ENCODE peak calls at places on chromosomes 7 and 10, in seven cellular contexts. N is fibroblast of pulmonary artery, G is astrocyte, X is A549, Q is suprapubic skin, E is OCI-LY7, W is WERI-Rb-1. S is an unnamed sample.

GRCh38 chr7:141430426-141431142 is 120.6 kb upstream of the AGK start:
- DNase-seq in E (no peak), Q (no peak), G (no peak), N (no peak), W (no peak), X (no peak), S (no peak)

GRCh38 chr7:31603076-31603475 is 83.9 kb upstream of the PPP1R17 start:
- DNase-seq in Q (no peak), X (no peak), N (no peak), G (peak), E (no peak), W (no peak), S (no peak)

GRCh38 chr10:44389150-44389549 is 4.3 kb upstream of the CXCL12 start:
- DNase-seq in E (no peak), X (no peak), N (no peak), W (no peak), Q (peak), G (no peak), S (no peak)

GRCh38 chr10:2989292-2989947 is 77.9 kb upstream of the PFKP start:
- DNase-seq in E (no peak), Q (no peak), W (no peak), N (no peak), G (no peak), X (no peak), S (no peak)

GRCh38 chr10:79178614-79179403 is 110.0 kb downstream of the ZMIZ1 start:
- DNase-seq in Q (no peak), N (peak), G (peak), E (no peak), W (peak), X (no peak), S (peak)

GRCh38 chr10:29994833-29995232 is 64.6 kb downstream of the JCAD start:
- DNase-seq in W (no peak), Q (no peak), G (no peak), X (no peak), N (no peak), E (no peak), S (no peak)

GRCh38 chr10:79234391-79235318 is 112.6 kb upstream of the PPIF start:
- DNase-seq in E (no peak), X (no peak), Q (no peak), N (peak), W (no peak), G (peak), S (no peak)

GRCh38 chr10:112970036-112970435 is 20.0 kb downstream of the TCF7L2 start:
- DNase-seq in W (no peak), N (no peak), E (no peak), G (no peak), Q (no peak), X (no peak), S (no peak)

GRCh38 chr7:608954-609711 is 89.5 kb upstream of the PDGFA start:
- DNase-seq in W (no peak), X (no peak), G (no peak), E (no peak), Q (no peak), N (no peak), S (no peak)

DNA sequence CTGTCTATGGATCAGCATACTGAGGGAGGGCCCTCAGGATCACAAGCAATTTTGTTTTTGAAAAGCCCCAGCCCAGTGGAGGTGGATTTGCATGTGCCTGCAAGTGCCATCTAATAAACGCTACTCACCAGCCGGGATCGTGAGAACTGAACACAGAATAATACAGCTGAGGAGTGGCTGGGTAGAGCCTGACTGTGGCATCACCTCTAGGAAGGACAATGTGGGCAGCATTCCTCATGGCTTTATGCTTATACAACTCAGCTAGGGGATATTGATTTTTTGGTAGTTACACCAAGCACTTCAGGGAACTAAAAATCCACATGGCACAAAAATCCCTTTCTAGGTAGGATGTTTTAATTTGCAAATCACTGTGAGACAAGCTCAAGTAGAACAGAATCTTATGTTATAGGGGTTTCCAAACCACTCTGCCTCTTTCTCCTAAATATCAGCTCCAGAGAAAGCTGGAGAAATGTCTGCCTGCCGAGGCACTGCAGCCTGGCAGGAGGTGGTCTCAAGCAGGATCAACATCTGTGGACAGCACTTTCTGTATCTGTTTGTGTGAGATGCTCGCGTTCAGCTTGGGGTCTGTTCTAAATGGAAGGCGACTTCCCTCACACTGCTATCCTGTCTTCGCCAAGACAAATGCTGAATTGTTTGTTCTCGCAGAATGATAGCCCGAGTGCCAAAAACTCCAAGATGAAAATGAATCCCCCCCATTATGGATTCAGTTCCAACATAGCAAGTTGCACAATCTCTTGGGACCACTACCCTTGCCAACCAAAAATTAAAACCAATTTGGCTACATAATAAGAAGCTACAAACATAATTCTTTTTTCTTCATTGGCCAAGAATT is 72.4 kb upstream of the PALS2 start:
- DNase-seq in Q (no peak), N (no peak), E (no peak), G (no peak), X (no peak), W (no peak), S (no peak)
- H3K4me3 ChIP-seq in Q (no peak), N (no peak), E (no peak), G (no peak), X (no peak), W (no peak), S (no peak)

DNA sequence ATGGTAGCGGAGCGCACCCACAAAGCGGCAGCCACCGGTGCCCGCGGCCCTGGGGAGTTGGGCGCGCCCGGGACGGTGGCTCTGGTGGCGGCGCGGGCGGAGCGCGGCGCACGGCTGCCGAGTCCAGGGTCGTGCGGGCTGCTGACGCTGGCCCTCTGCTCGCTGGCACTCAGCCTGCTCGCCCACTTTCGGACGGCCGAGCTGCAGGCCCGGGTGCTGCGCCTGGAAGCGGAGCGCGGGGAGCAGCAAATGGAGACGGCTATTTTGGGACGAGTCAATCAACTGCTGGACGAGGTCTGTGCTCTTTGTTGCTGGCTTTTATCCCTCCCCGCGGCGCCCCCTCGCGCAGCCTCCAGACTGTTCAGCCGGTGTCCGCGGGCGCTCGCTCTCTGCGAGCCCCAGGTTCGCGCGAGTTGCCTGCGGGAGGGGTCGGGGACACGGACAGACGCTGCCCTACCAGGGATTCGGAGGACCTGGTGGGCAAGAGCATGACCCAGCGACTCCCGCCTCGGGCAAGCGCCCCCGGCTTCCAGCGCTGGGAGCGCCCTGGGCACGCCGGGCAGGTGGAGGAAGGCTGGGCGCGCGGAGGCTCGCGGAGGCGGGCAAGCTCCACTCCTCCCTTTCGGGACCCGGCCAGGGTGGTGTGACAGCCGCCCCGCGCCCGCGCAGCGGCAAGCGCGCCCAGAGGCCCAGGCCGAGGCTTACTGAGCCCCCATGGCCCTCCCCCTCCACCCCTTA is 887 bp downstream of the COL13A1 start:
- DNase-seq in W (peak), E (no peak), G (peak), X (no peak), Q (no peak), N (peak), S (peak)
- TF ChIP-seq CTCF in W (peak), E (no peak), G (no peak), X (no peak), Q (no peak), N (peak), S (peak)

DNA sequence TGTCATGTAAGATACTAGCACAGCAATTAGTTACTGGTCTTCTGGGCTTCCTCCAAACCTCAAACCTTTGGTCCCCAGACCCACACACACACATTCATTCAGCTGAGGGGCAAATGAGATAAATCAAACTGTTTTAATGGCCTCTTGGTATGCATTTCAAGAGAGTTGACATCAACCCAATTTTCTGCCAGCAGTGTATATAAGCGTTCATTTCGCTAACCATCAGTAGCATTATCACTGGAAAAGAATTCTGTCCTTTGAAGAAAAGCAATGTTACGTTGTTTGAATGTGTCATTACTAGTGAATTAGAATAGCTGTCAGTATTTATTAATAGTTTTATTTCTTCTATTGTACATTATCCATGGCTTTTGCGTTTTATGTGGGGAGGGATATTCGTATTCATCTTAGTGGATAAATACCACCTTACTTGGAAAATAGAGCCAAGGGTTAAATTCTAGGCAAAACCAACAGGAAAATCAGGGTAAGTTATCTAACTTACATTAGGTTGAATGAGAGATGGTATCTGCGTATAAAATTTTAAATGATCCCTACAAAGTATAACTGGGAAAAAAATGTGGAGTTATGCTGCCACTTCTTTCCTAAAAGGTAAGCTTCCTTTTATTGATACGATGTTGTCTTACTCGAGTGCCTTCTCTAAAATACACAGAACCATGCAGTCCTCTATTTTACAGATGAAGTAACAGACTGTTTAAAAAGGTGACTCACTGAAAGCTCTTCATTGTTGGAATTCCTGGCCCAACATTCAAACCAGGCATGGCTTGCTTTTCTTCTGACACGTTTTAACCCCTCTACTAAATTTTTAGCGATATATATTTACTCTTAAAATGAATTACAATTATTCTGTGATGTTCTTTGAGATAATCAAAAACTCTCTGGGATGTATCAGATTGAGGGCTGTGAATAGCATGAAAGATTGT is 2.0 kb upstream of the ZMYND11 start:
- DNase-seq in N (peak), G (peak), W (no peak), X (no peak), E (no peak), Q (no peak), S (peak)
- H3K4me3 ChIP-seq in N (peak), G (peak), W (no peak), X (peak), E (no peak), Q (peak), S (peak)

DNA sequence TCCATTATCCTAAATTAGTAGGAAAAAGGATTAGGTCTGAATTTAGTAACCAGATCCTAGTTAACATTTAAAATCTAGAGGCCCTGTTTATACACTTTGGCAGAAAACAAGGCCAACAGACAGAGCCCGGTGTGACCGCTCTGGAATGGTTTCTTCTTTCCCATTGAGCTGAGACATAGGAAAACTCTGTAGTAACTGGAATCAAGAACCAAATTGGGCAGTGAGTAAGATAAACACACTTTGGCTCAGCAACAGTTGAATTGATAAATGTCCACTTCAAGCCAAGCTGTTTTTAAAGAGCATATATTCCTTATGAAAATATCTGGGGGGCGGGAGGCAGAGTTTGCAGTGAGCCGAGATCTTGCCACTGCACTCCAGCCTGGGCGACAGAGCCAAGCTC is 343.7 kb upstream of the SEMA3A start:
- DNase-seq in G (peak), W (no peak), N (no peak), E (no peak), X (no peak), Q (no peak), S (no peak)
- TF ChIP-seq CTCF in G (no peak), W (no peak), N (no peak), E (no peak), X (no peak), Q (no peak), S (no peak)

DNA sequence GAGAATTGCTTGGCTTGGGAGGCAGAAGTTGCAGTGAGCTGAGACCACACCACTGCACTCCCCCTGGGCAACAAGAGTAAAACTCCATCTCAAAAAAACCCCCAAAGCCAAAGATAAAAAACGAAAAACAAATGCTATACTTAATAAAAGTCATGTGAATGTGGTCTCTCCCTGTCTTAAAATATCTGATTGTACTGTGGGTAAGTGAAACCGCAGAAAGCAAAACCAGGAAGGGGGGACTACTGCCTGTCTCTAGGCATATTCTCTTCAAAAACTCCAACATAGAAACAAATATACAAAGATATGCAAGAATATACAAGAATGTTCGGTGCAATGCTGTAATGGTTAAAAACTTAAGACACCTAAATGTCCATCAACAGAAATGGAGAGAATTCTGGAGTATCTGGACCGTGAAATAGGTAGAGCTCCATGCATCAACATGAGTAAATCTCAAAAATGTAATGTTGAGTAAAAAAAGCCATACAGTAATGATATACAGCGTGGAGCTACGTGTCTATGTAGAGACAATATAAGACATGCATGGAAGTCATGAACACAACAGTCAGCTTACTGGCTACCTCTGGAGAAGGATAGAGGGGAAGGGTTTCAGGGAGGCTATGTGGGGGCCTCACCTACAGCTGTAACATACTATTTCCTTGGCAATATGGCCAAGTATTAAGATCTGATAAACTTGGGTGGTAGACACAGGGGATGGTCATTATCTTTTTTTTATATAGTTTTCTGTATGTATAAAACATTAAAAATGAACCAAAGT is 2.1 kb downstream of the ZNF394 start:
- DNase-seq in W (no peak), X (no peak), Q (peak), N (no peak), E (no peak), G (no peak), S (no peak)
- H3K4me3 ChIP-seq in W (no peak), X (peak), Q (peak), N (peak), E (peak), G (peak), S (peak)

DNA sequence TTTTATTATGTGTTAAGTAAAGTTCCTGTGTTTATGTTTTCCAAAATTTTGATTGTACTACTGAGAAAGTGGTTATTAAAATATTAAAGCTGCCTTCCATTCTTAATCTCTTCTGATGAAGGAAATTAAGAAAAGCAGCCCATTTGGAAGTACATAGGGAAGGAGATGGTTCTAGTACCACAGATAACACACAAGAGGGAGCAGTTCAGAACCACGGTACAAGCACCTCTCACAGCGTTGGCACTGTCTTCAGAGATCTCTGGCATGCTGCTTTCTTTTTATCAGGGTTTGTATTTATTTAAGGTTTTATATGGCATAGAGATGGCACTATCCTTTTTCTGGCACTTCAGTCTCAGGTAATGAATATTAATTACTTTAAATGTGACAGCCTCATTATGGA is 111.6 kb downstream of the PHTF2 start:
- DNase-seq in X (no peak), Q (no peak), G (no peak), N (no peak), W (no peak), E (peak), S (peak)
- TF ChIP-seq CTCF in X (no peak), Q (no peak), G (no peak), N (peak), W (no peak), E (peak), S (peak)

GRCh38 chr7:87057210-87057609 is 2.2 kb downstream of the ELAPOR2 start:
- DNase-seq in E (no peak), Q (no peak), G (no peak), W (no peak), X (no peak), N (no peak), S (no peak)
- H3K4me3 ChIP-seq in E (no peak), Q (no peak), G (no peak), W (no peak), X (no peak), N (no peak), S (no peak)

DNA sequence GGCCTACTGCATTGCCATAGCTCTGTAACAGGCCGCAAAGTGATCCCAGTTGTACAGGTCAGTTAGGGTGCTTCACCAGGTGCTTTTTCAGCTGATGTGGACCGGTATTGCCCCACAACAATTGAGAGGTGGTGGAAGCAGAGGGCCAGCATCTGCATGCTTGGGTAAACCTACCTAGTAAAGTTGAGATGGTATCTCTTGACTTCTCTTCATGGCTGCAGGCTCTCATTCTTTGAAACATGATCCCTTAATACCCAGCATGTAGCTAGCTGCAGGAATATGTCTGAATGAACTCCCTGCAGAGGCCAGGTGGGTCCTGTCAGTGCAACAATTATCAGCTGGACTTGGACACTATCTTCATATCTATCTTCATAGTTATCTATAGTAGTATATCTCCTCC is 60.7 kb upstream of the CCDC6 start:
- DNase-seq in Q (no peak), E (no peak), W (no peak), N (no peak), X (no peak), G (no peak), S (no peak)
- TF ChIP-seq CTCF in Q (no peak), E (no peak), W (no peak), N (no peak), X (no peak), G (no peak), S (no peak)

S was measured in cardiac fibroblast.